ENCODE peak calls at places on chromosomes 16 and 17, in eight cellular contexts. Y is transverse colon, J is sigmoid colon, N is H1, Z is prostate gland, C is breast epithelium, L is Panc1, O is stomach. U is an unnamed sample.

GRCh38 chr17:43766413-43767052 is 7.9 kb upstream of the SOST start:
- DNase-seq in Y (peak), J (peak), N (peak), Z (peak), C (no peak), L (no peak), O (peak), U (no peak)

GRCh38 chr17:31494259-31495048 is 103.0 kb downstream of the RAB11FIP4 start:
- DNase-seq in Y (peak), J (no peak), N (no peak), Z (no peak), C (no peak), L (no peak), O (peak), U (peak)

GRCh38 chr17:17205368-17206148 is 575 bp downstream of the PLD6 start:
- DNase-seq in Y (peak), J (peak), N (no peak), Z (peak), C (no peak), L (no peak), O (peak), U (peak)

GRCh38 chr16:11201498-11202259 is 54.3 kb downstream of the SOCS1 start:
- DNase-seq in Y (no peak), J (no peak), N (no peak), Z (no peak), C (no peak), L (peak), O (peak), U (no peak)

GRCh38 chr16:84467709-84468108 is 36.8 kb downstream of the MEAK7 start:
- DNase-seq in Y (no peak), J (no peak), N (no peak), Z (no peak), C (no peak), L (no peak), O (no peak), U (no peak)

GRCh38 chr17:78915872-78916632 is 9.1 kb downstream of the TIMP2 start:
- DNase-seq in Y (peak), J (peak), N (no peak), Z (no peak), C (no peak), L (no peak), O (peak), U (no peak)

GRCh38 chr17:32822996-32823395 is 53.9 kb downstream of the MYO1D start:
- DNase-seq in Y (no peak), J (no peak), N (no peak), Z (no peak), C (no peak), L (no peak), O (no peak), U (no peak)

GRCh38 chr17:9334536-9335446 is 240.8 kb downstream of the STX8 start:
- DNase-seq in Y (no peak), J (no peak), N (no peak), Z (no peak), C (no peak), L (no peak), O (no peak), U (no peak)

GRCh38 chr17:82356028-82356427 is 3.0 kb upstream of the TEX19 start:
- DNase-seq in Y (no peak), J (no peak), N (no peak), Z (peak), C (peak), L (no peak), O (peak), U (no peak)

GRCh38 chr16:11232852-11233726 is 22.9 kb downstream of the SOCS1 start:
- DNase-seq in Y (peak), J (no peak), N (peak), Z (no peak), C (peak), L (no peak), O (peak), U (peak)

GRCh38 chr17:2416010-2416734 is 15.3 kb upstream of the MNT start:
- DNase-seq in Y (peak), J (peak), N (peak), Z (peak), C (peak), L (no peak), O (peak), U (peak)
- TF ChIP-seq POLR2AphosphoS5 in Y (no peak), J (no peak), N (no peak), Z (peak), C (peak), L (no peak), O (no peak), U (no peak)

GRCh38 chr16:27245276-27246231 is 23.0 kb downstream of the NSMCE1 start:
- DNase-seq in Y (no peak), J (peak), N (no peak), Z (no peak), C (peak), L (no peak), O (no peak), U (no peak)
- TF ChIP-seq POLR2AphosphoS5 in Y (peak), J (no peak), N (no peak), Z (peak), C (peak), L (no peak), O (peak), U (no peak)

GRCh38 chr16:87836844-87837581 is 32.3 kb downstream of the SLC7A5 start:
- DNase-seq in Y (no peak), J (no peak), N (no peak), Z (no peak), C (no peak), L (no peak), O (no peak), U (no peak)
- TF ChIP-seq POLR2AphosphoS5 in Y (no peak), J (no peak), N (no peak), Z (no peak), C (no peak), L (peak), O (no peak), U (no peak)

GRCh38 chr17:1787301-1787902 is 25.5 kb downstream of the SERPINF1 start:
- DNase-seq in Y (peak), J (peak), N (no peak), Z (peak), C (no peak), L (peak), O (peak), U (no peak)
- TF ChIP-seq POLR2AphosphoS5 in Y (peak), J (peak), N (no peak), Z (peak), C (peak), L (no peak), O (peak), U (no peak)

GRCh38 chr16:57060323-57061083 is 31.9 kb upstream of the CPNE2 start:
- DNase-seq in Y (no peak), J (no peak), N (no peak), Z (no peak), C (no peak), L (no peak), O (no peak), U (no peak)
- TF ChIP-seq POLR2AphosphoS5 in Y (no peak), J (no peak), N (no peak), Z (no peak), C (no peak), L (no peak), O (no peak), U (no peak)

GRCh38 chr17:81171941-81172340 is 5.9 kb upstream of the AATK start:
- DNase-seq in Y (no peak), J (no peak), N (no peak), Z (no peak), C (no peak), L (no peak), O (no peak), U (no peak)
- TF ChIP-seq POLR2AphosphoS5 in Y (no peak), J (no peak), N (no peak), Z (no peak), C (no peak), L (no peak), O (no peak), U (no peak)

GRCh38 chr16:67660564-67661028 is at the start of gene PARD6A:
- DNase-seq in Y (peak), J (peak), N (peak), Z (peak), C (peak), L (peak), O (peak), U (peak)
- TF ChIP-seq POLR2AphosphoS5 in Y (no peak), J (no peak), N (peak), Z (peak), C (no peak), L (no peak), O (peak), U (no peak)

GRCh38 chr16:75576384-75576811 is 10.2 kb downstream of the GABARAPL2 start:
- DNase-seq in Y (no peak), J (no peak), N (no peak), Z (no peak), C (no peak), L (no peak), O (no peak), U (no peak)

GRCh38 chr16:75575976-75576375 is 9.8 kb downstream of the GABARAPL2 start:
- DNase-seq in Y (no peak), J (no peak), N (no peak), Z (no peak), C (no peak), L (no peak), O (no peak), U (no peak)

GRCh38 chr16:75579435-75579834 is 13.3 kb downstream of the GABARAPL2 start:
- DNase-seq in Y (no peak), J (no peak), N (no peak), Z (no peak), C (no peak), L (no peak), O (no peak), U (no peak)

GRCh38 chr16:75578725-75579124 is 12.5 kb downstream of the GABARAPL2 start:
- DNase-seq in Y (no peak), J (no peak), N (no peak), Z (no peak), C (no peak), L (no peak), O (no peak), U (no peak)

DNA sequence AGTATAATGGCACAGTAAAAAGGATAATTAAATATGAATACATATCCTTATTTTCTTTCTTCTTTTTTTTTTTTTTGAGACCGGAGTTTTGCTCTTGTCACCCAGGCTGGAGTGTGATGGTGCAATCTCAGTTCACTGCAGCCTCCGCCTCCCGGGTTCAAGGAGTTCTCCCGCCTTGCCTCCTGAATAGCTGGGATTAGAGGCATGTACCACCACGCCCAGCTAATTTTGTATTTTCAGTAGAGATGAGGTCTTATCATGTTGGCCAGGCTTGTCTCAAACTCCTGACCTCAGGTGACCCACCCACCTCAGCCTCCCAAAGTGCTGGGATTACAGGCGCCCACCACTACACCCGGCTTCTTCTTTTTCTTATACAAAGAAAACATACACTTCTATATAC is 12.0 kb downstream of the GABARAPL2 start:
- DNase-seq in Y (no peak), J (no peak), N (no peak), Z (no peak), C (no peak), L (no peak), O (no peak), U (no peak)
- TF ChIP-seq POLR2AphosphoS5 in Y (no peak), J (no peak), N (no peak), Z (no peak), C (no peak), L (no peak), O (no peak), U (no peak)

GRCh38 chr17:29257756-29258155 is 11.1 kb downstream of the CRYBA1 start:
- DNase-seq in Y (no peak), J (no peak), N (no peak), Z (no peak), C (no peak), L (no peak), O (no peak), U (no peak)
- TF ChIP-seq POLR2AphosphoS5 in Y (no peak), J (no peak), N (no peak), Z (peak), C (no peak), L (no peak), O (no peak), U (no peak)

GRCh38 chr16:4293822-4294457 is 21.1 kb upstream of the TFAP4 start:
- DNase-seq in Y (no peak), J (peak), N (peak), Z (peak), C (no peak), L (no peak), O (peak), U (no peak)
- TF ChIP-seq POLR2AphosphoS5 in Y (no peak), J (no peak), N (no peak), Z (peak), C (no peak), L (peak), O (no peak), U (no peak)

U was measured in GM12891.